ENCODE peak calls at places on chromosomes 13 and 19, in five cellular contexts. S is IMR-90, H is H1, G is mesenchymal stem cell, X is H9. T is an unnamed sample.

GRCh38 chr19:3366761-3367571 is 583 bp downstream of the NFIC start:
- DNase-seq in S (no peak), H (peak), G (peak), X (no peak), T (no peak)

GRCh38 chr13:109918179-109918651 is 131.8 kb upstream of the IRS2 start:
- DNase-seq in S (peak), H (no peak), G (peak), X (no peak), T (no peak)

GRCh38 chr19:51337141-51337860 is 4.6 kb downstream of the VSIG10L start:
- DNase-seq in S (no peak), H (no peak), G (no peak), X (no peak), T (no peak)

GRCh38 chr19:45391346-45391745 is 13.5 kb downstream of the PPP1R13L start:
- DNase-seq in S (peak), H (no peak), G (peak), X (peak), T (no peak)

GRCh38 chr19:28509079-28509895 is 703.7 kb downstream of the UQCRFS1 start:
- DNase-seq in S (no peak), H (peak), G (no peak), X (no peak), T (no peak)

GRCh38 chr19:31532034-31532433 is 182.8 kb upstream of the TSHZ3 start:
- DNase-seq in S (no peak), H (peak), G (no peak), X (no peak), T (no peak)

GRCh38 chr13:108154421-108154858 is 60.9 kb downstream of the LIG4 start:
- DNase-seq in S (no peak), H (no peak), G (no peak), X (no peak), T (no peak)

GRCh38 chr13:91313103-91313502 is 34.4 kb upstream of the MIR17HG start:
- DNase-seq in S (peak), H (no peak), G (peak), X (no peak), T (no peak)

GRCh38 chr19:19637523-19638251 is 5.8 kb downstream of the GMIP start:
- DNase-seq in S (no peak), H (peak), G (no peak), X (peak), T (no peak)

GRCh38 chr13:74024856-74025255 is 109.3 kb downstream of the KLF12 start:
- DNase-seq in S (no peak), H (no peak), G (no peak), X (no peak), T (no peak)
- H4K8ac ChIP-seq in S (no peak), H (no peak), G (no peak), X (no peak), T (no peak)

GRCh38 chr13:94079876-94080275 is 399.6 kb downstream of the DCT start:
- DNase-seq in S (peak), H (no peak), G (peak), X (no peak), T (no peak)
- H2AFZ ChIP-seq in S (no peak), H (no peak), G (no peak), X (no peak), T (no peak)

GRCh38 chr19:38975861-38976271 is 324 bp upstream of the FBXO17 start:
- DNase-seq in S (peak), H (peak), G (peak), X (peak), T (peak)
- H2BK15ac ChIP-seq in S (no peak), H (peak), G (no peak), X (no peak), T (no peak)

GRCh38 chr13:98869408-98870090 is 108.3 kb downstream of the DOCK9 start:
- DNase-seq in S (no peak), H (no peak), G (no peak), X (no peak), T (no peak)

GRCh38 chr13:98874029-98874397 is 103.9 kb downstream of the DOCK9 start:
- DNase-seq in S (no peak), H (no peak), G (no peak), X (no peak), T (no peak)

GRCh38 chr13:98868932-98869331 is 108.9 kb downstream of the DOCK9 start:
- DNase-seq in S (no peak), H (no peak), G (no peak), X (no peak), T (no peak)

GRCh38 chr13:98873377-98874028 is 104.4 kb downstream of the DOCK9 start:
- DNase-seq in S (no peak), H (no peak), G (no peak), X (no peak), T (no peak)

DNA sequence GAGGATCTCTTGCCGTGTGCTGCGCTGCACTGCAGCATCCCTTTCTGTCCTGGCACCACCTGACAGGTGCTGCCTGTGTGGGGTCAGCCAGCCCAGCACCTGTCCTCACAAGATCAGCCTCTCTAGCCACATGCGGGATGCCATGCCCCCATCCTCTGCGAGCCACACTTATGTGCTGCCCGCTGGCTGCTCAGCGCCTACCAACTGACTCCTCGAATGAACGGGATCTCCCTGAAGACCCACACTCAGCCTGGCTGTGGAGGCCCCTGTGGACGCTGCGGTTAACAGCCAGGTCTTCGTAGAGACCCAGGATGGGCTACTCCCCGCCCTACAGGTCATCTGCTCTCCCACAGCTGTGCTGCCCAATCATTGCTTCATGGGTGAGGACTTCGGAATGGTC is 106.1 kb downstream of the DOCK9 start:
- DNase-seq in S (no peak), H (no peak), G (no peak), X (no peak), T (no peak)
- H4K8ac ChIP-seq in S (no peak), H (no peak), G (no peak), X (no peak), T (peak)

GRCh38 chr13:100608906-100609305 is 20.3 kb upstream of the GGACT start:
- DNase-seq in S (no peak), H (no peak), G (no peak), X (no peak), T (no peak)
- H2AFZ ChIP-seq in S (no peak), H (no peak), G (no peak), X (no peak), T (no peak)

GRCh38 chr13:42985312-42986175 is 6.5 kb downstream of the EPSTI1 start:
- DNase-seq in S (no peak), H (no peak), G (no peak), X (peak), T (no peak)

GRCh38 chr13:42986176-42986574 is 5.9 kb downstream of the EPSTI1 start:
- DNase-seq in S (no peak), H (no peak), G (no peak), X (no peak), T (no peak)

GRCh38 chr13:42981317-42981716 is 10.7 kb downstream of the EPSTI1 start:
- DNase-seq in S (peak), H (no peak), G (no peak), X (no peak), T (no peak)

GRCh38 chr13:42984691-42985090 is 7.3 kb downstream of the EPSTI1 start:
- DNase-seq in S (no peak), H (no peak), G (no peak), X (no peak), T (no peak)

GRCh38 chr13:42981853-42982252 is 10.2 kb downstream of the EPSTI1 start:
- DNase-seq in S (no peak), H (no peak), G (no peak), X (no peak), T (no peak)
- H2BK15ac ChIP-seq in S (no peak), H (no peak), G (no peak), X (no peak), T (no peak)

GRCh38 chr19:10399878-10400277 is 3.5 kb downstream of the CDC37 start:
- DNase-seq in S (no peak), H (no peak), G (no peak), X (no peak), T (no peak)

GRCh38 chr19:10406191-10406590 is 2.8 kb upstream of the CDC37 start:
- DNase-seq in S (no peak), H (no peak), G (no peak), X (no peak), T (no peak)

GRCh38 chr19:10404888-10405808 is 1.8 kb upstream of the CDC37 start:
- DNase-seq in S (no peak), H (no peak), G (no peak), X (no peak), T (no peak)

GRCh38 chr19:10403137-10404021 is at the start of gene CDC37:
- DNase-seq in S (peak), H (peak), G (peak), X (peak), T (peak)

GRCh38 chr19:10402441-10403038 is 802 bp downstream of the CDC37 start:
- DNase-seq in S (no peak), H (no peak), G (peak), X (no peak), T (no peak)
- H4K8ac ChIP-seq in S (peak), H (no peak), G (no peak), X (no peak), T (no peak)

DNA sequence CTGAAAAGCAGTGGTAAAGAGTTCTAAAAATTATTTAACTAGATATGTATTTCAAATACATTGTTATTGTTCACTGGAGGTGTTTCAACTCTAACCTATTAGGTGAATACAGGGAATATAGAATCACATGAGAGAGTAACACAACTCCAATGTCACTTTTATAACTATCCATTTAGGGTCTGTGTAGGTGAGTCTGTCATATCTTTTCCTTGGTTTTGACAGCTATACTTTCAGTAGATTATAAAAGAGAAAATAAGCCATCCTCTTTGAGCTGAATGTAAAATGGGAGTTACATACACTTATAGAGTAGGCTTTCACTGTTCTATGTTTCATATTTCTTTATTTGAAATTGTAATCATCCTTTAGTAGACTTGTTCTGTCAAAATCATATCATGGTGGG is 2321.0 kb downstream of the PCDH9 start:
- DNase-seq in S (no peak), H (no peak), G (no peak), X (no peak), T (no peak)
- H2AFZ ChIP-seq in S (no peak), H (no peak), G (no peak), X (no peak), T (no peak)

DNA sequence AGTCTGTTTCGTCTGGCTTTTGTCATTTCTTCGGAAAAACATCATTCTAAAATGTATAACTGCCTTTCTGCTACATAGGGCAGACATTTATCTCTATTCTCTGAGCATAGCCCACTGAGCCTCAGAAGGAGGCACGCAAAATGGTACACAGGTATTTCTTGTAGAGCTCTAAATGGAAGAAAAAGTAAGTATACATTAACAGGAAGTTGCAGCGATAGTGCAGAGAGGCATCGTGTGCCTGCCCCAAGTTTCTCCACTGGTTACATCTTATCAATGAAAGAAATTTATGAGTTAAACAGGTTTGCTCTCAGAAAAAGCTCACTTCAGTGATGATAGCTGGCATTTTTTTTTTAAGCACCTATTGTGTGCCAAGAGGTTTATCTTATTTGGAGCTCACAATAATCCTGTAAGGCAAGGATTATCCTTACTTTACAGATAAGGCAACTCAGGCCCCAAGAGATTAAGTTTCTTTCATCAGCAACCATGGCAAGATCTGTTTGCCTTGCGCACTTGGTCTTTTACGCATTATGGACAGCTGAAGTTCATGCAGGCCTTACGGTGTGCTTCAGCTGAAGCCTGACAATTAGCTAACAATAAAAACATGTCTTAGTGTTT is 1.2 kb upstream of the RCBTB2 start:
- DNase-seq in S (no peak), H (no peak), G (no peak), X (no peak), T (no peak)
- H2BK15ac ChIP-seq in S (no peak), H (no peak), G (no peak), X (no peak), T (no peak)

GRCh38 chr19:883661-884211 is 9.3 kb downstream of the MED16 start:
- DNase-seq in S (no peak), H (no peak), G (no peak), X (peak), T (no peak)
- H4K8ac ChIP-seq in S (no peak), H (no peak), G (no peak), X (no peak), T (no peak)

T was measured in neuronal stem cell.